ENCODE peak calls at places on chromosomes 6 and 20, in seven cellular contexts. Z is tibial nerve, P is transverse colon, X is stomach, D is uterus, E is ovary, T is H1. S is an unnamed sample.

GRCh38 chr20:22207280-22207679 is 377.1 kb downstream of the FOXA2 start:
- DNase-seq in P (no peak), D (no peak), Z (no peak), X (no peak), T (no peak), E (no peak), S (no peak)

GRCh38 chr20:16477632-16478031 is 95.6 kb downstream of the KIF16B start:
- DNase-seq in P (no peak), X (no peak), T (no peak), Z (no peak), E (no peak), D (no peak), S (no peak)

GRCh38 chr6:45619211-45619760 is 241.6 kb upstream of the SUPT3H start:
- DNase-seq in P (no peak), D (no peak), Z (no peak), T (no peak), X (no peak), E (no peak), S (no peak)

GRCh38 chr6:23535071-23535470 is 590.9 kb upstream of the NRSN1 start:
- DNase-seq in X (no peak), P (no peak), Z (no peak), D (no peak), T (no peak), E (no peak), S (no peak)

GRCh38 chr6:105326216-105326615 is 76.7 kb downstream of the PREP start:
- DNase-seq in T (no peak), P (peak), X (peak), D (no peak), E (no peak), Z (peak), S (peak)

GRCh38 chr6:82955841-82956240 is 109.8 kb downstream of the UBE3D start:
- DNase-seq in T (no peak), X (no peak), Z (no peak), E (no peak), D (no peak), P (no peak), S (no peak)

GRCh38 chr20:31913431-31914157 is 38.3 kb downstream of the PDRG1 start:
- DNase-seq in D (no peak), X (no peak), Z (no peak), P (no peak), T (no peak), E (no peak), S (no peak)

GRCh38 chr6:29953706-29954105 is 11.4 kb downstream of the HLA-A start:
- DNase-seq in X (no peak), P (no peak), D (no peak), E (no peak), Z (no peak), T (no peak), S (no peak)

GRCh38 chr6:91886183-91886795 is 1299.4 kb upstream of the MAP3K7 start:
- DNase-seq in E (no peak), D (no peak), X (no peak), P (no peak), Z (no peak), T (no peak), S (no peak)

GRCh38 chr6:126228001-126228791 is 111.7 kb upstream of the CENPW start:
- DNase-seq in P (no peak), X (no peak), D (no peak), T (no peak), E (no peak), Z (no peak), S (no peak)

GRCh38 chr6:165599121-165599520 is 63.9 kb downstream of the PDE10A start:
- DNase-seq in P (no peak), D (no peak), E (no peak), X (no peak), Z (no peak), T (no peak), S (no peak)

GRCh38 chr6:41073968-41074691 is 1.4 kb downstream of the NFYA start:
- DNase-seq in Z (no peak), X (no peak), D (no peak), P (no peak), T (no peak), E (no peak), S (no peak)

GRCh38 chr6:118551063-118551672 is 3.1 kb downstream of the PLN start:
- DNase-seq in T (no peak), X (no peak), E (no peak), D (no peak), P (no peak), Z (no peak), S (no peak)

GRCh38 chr6:42200035-42200434 is 5.3 kb upstream of the GUCA1B start:
- DNase-seq in D (no peak), X (no peak), T (no peak), P (no peak), E (no peak), Z (no peak), S (no peak)

GRCh38 chr6:163335671-163336545 is 78.6 kb upstream of the QKI start:
- DNase-seq in E (peak), D (peak), Z (no peak), X (no peak), T (no peak), P (no peak), S (no peak)

GRCh38 chr20:32636278-32636677 is 37.5 kb downstream of the C20orf203 start:
- DNase-seq in P (no peak), E (peak), T (no peak), Z (no peak), X (no peak), D (no peak), S (no peak)

GRCh38 chr20:13397300-13397724 is 176.2 kb downstream of the ISM1 start:
- DNase-seq in X (no peak), D (no peak), E (no peak), T (no peak), P (no peak), Z (no peak), S (no peak)

GRCh38 chr6:107618672-107619071 is 128.8 kb downstream of the SOBP start:
- DNase-seq in X (no peak), P (peak), D (no peak), E (no peak), T (no peak), Z (no peak), S (no peak)

GRCh38 chr20:31516651-31517050 is 2.4 kb downstream of the HM13 start:
- DNase-seq in D (no peak), E (no peak), Z (no peak), T (no peak), X (no peak), P (no peak), S (no peak)

GRCh38 chr6:118372413-118372812 is 175.7 kb upstream of the PLN start:
- DNase-seq in X (no peak), Z (peak), P (no peak), D (no peak), E (no peak), T (no peak), S (peak)

GRCh38 chr6:53107091-53107490 is 41.5 kb downstream of the GCM1 start:
- DNase-seq in P (no peak), T (no peak), D (no peak), Z (no peak), X (no peak), E (no peak), S (no peak)

GRCh38 chr20:13349240-13349604 is 128.1 kb downstream of the ISM1 start:
- DNase-seq in Z (no peak), X (no peak), D (no peak), E (no peak), T (no peak), P (no peak), S (no peak)

GRCh38 chr6:158039178-158039557 is 57.5 kb downstream of the SYNJ2 start:
- DNase-seq in X (no peak), T (no peak), E (no peak), D (no peak), Z (no peak), P (peak), S (no peak)

GRCh38 chr6:43803055-43803782 is 33.2 kb downstream of the VEGFA start:
- DNase-seq in D (no peak), X (no peak), P (no peak), Z (no peak), E (no peak), T (no peak), S (no peak)

GRCh38 chr20:37989601-37990001 is 43.7 kb downstream of the TTI1 start:
- DNase-seq in E (no peak), X (peak), P (peak), D (no peak), T (no peak), Z (no peak), S (no peak)

GRCh38 chr6:56757585-56757984 is 114.9 kb upstream of the DST start:
- DNase-seq in P (peak), D (no peak), E (no peak), Z (no peak), X (peak), T (no peak), S (no peak)

GRCh38 chr6:163180874-163181541 is 233.5 kb upstream of the QKI start:
- DNase-seq in Z (peak), P (peak), T (peak), X (peak), D (peak), E (peak), S (peak)

GRCh38 chr6:15283986-15284361 is 38.1 kb downstream of the JARID2 start:
- DNase-seq in T (no peak), D (no peak), Z (no peak), P (no peak), X (no peak), E (no peak), S (no peak)

GRCh38 chr20:1509237-1509636 is 18.0 kb upstream of the SIRPB2 start:
- DNase-seq in T (no peak), P (no peak), E (no peak), Z (no peak), X (no peak), D (no peak), S (no peak)

GRCh38 chr20:34703573-34704176 is 469 bp upstream of the TP53INP2 start:
- DNase-seq in E (no peak), Z (peak), P (peak), X (peak), D (no peak), T (no peak), S (peak)

GRCh38 chr6:113476937-113477839 is 380.0 kb upstream of the MARCKS start:
- DNase-seq in E (no peak), T (no peak), Z (no peak), D (no peak), X (no peak), P (no peak), S (no peak)

GRCh38 chr6:50030350-50030749 is 8.6 kb upstream of the DEFB110 start:
- DNase-seq in Z (no peak), D (no peak), T (no peak), E (no peak), X (no peak), P (no peak), S (no peak)
- H3K4me3 ChIP-seq in Z (no peak), D (no peak), T (no peak), E (no peak), X (no peak), P (no peak), S (no peak)

DNA sequence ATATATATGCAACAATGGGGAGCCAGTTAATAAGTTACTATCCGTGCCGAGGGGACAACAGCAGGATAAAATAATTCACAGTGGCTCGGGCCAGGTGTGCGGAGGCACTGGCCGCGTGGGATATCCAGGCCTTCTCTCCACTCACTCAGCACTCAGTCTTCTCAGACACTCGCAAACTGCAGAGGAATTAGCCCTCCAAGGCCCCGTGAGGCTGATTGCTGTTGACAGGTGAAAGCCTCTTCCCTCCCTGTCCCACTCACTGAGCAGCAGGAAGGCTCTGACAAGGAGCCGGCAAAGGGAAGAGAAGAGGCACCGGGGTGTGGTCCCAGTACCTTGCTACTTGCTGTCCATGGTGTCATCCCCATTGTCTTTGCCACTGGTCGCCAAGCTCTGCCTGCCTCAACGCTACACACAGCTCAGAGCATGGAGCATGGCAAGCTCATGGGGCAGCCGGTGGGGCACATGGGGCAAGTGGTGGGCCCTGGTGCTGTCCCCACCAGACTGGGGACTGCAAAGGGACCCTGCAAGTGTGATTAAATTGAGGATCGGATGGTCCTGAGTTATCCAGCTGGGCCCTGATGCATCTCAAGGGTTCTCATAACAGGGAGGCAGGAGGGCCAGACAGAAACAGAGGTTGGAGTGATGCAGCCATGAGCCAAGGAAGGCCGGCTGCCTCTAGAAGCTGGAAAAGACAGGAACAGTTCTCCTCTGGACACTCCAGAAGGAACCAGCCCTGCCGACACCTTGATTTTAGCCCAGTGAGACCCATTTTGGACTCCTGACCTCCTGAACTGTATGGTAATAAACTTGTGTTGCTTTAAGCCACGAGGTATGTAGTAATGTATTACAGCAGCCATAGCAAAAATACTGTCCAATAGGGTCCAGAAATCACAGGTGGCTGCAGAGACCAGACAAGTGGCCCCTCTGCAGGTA is 119.7 kb downstream of the PSMB1 start:
- DNase-seq in P (no peak), D (no peak), E (no peak), Z (no peak), X (no peak), T (no peak), S (peak)
- TF ChIP-seq POLR2A in P (no peak), D (no peak), E (no peak), Z (no peak), X (no peak), T (no peak), S (no peak)

GRCh38 chr6:121620002-121620740 is 184.7 kb downstream of the GJA1 start:
- DNase-seq in X (no peak), D (no peak), P (no peak), T (peak), E (no peak), Z (no peak), S (no peak)
- H3K4me3 ChIP-seq in X (no peak), D (no peak), P (no peak), T (peak), E (no peak), Z (no peak), S (no peak)

DNA sequence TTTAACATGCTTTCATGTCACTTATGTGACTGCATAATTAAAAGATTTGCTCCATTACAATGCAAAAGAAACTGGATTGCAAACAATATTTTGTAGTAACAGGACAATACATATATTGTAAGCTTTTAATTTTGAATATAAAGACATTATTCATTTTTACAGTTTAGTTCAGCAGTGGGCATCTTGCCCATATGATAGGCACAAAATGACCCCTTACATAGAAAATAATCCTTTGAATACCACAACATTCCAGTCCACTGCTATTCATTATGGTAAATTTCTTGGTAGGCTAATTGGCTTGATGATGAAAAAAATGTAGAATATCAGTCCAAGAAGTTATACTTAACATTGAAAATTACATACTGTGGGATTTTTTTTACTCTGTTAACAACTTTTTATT is 74.1 kb upstream of the LAMA2 start:
- DNase-seq in D (no peak), P (no peak), Z (no peak), E (no peak), T (no peak), X (no peak), S (no peak)
- TF ChIP-seq POLR2A in D (no peak), P (no peak), Z (no peak), E (no peak), T (no peak), X (no peak), S (no peak)

DNA sequence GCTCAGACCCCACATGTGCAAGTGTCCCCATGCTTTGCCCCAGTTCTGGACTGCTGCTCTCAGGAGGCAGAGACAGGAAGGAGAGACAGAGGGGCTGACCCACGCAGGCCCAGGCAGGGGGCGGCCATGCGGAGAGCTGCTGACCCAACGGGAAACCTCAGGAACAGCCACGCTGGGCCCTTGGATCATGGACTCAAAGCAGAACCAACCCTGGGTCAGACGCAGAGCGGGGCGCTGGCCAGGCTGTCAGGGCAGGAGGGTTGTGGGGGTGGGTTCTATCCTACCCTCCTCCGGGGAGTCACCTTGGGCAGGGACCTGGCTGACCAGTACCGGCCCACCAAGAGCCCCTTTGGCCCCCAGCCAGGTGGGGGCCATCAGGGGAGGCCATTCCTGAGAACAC is 2.0 kb downstream of the KCNQ2 start:
- DNase-seq in D (no peak), E (no peak), P (no peak), Z (no peak), T (no peak), X (no peak), S (no peak)
- H3K4me3 ChIP-seq in D (no peak), E (no peak), P (no peak), Z (no peak), T (no peak), X (no peak), S (no peak)